ENCODE peak calls at places on chromosomes 13 and 19, in six cellular contexts. One of them, this sample, is unnamed.

GRCh38 chr19:11242864-11243797 is 3.7 kb downstream of the ANGPTL8 start:
- DNase-seq in M059J: peak
- DNase-seq in mammary epithelial cell: peak
- DNase-seq in mesendoderm: peak
- DNase-seq in astrocyte of the spinal cord: peak
- DNase-seq in memory B cell: peak
- DNase-seq in this sample: peak

GRCh38 chr19:40283414-40284250 is 1.5 kb downstream of the AKT2 start:
- DNase-seq in M059J: no peak
- DNase-seq in mammary epithelial cell: no peak
- DNase-seq in mesendoderm: no peak
- DNase-seq in astrocyte of the spinal cord: peak
- DNase-seq in memory B cell: no peak
- DNase-seq in this sample: no peak

GRCh38 chr19:46661020-46661731 is at the start of gene DACT3:
- DNase-seq in M059J: peak
- DNase-seq in mammary epithelial cell: peak
- DNase-seq in mesendoderm: peak
- DNase-seq in astrocyte of the spinal cord: peak
- DNase-seq in memory B cell: peak
- DNase-seq in this sample: peak

GRCh38 chr13:97445504-97446187 is 11.7 kb downstream of the RAP2A start:
- DNase-seq in M059J: no peak
- DNase-seq in mammary epithelial cell: no peak
- DNase-seq in mesendoderm: no peak
- DNase-seq in astrocyte of the spinal cord: no peak
- DNase-seq in memory B cell: no peak
- DNase-seq in this sample: no peak

GRCh38 chr13:39259371-39259770 is 221.1 kb downstream of the NHLRC3 start:
- DNase-seq in M059J: no peak
- DNase-seq in mammary epithelial cell: no peak
- DNase-seq in mesendoderm: no peak
- DNase-seq in astrocyte of the spinal cord: no peak
- DNase-seq in memory B cell: no peak
- DNase-seq in this sample: no peak

GRCh38 chr19:19404879-19405860 is at the start of gene GATAD2A:
- DNase-seq in M059J: peak
- DNase-seq in mammary epithelial cell: peak
- DNase-seq in mesendoderm: peak
- DNase-seq in astrocyte of the spinal cord: peak
- DNase-seq in memory B cell: peak
- DNase-seq in this sample: peak

GRCh38 chr19:5686647-5687359 is 3.3 kb upstream of the RPL36 start:
- DNase-seq in M059J: no peak
- DNase-seq in mammary epithelial cell: peak
- DNase-seq in mesendoderm: peak
- DNase-seq in astrocyte of the spinal cord: peak
- DNase-seq in memory B cell: peak
- DNase-seq in this sample: peak

GRCh38 chr13:77026783-77027621 is at the start of gene FBXL3:
- DNase-seq in M059J: peak
- DNase-seq in mammary epithelial cell: peak
- DNase-seq in mesendoderm: peak
- DNase-seq in astrocyte of the spinal cord: peak
- DNase-seq in memory B cell: peak
- DNase-seq in this sample: peak

GRCh38 chr19:917323-918151 is at the start of gene KISS1R:
- DNase-seq in M059J: no peak
- DNase-seq in mammary epithelial cell: no peak
- DNase-seq in mesendoderm: peak
- DNase-seq in astrocyte of the spinal cord: no peak
- DNase-seq in memory B cell: peak
- DNase-seq in this sample: no peak

GRCh38 chr13:35888327-35888940 is 242.7 kb downstream of the DCLK1 start:
- DNase-seq in M059J: peak
- DNase-seq in mammary epithelial cell: no peak
- DNase-seq in mesendoderm: peak
- DNase-seq in astrocyte of the spinal cord: no peak
- DNase-seq in memory B cell: no peak
- DNase-seq in this sample: no peak

GRCh38 chr13:26327905-26328304 is 74.0 kb downstream of the CDK8 start:
- DNase-seq in M059J: peak
- DNase-seq in mammary epithelial cell: no peak
- DNase-seq in mesendoderm: no peak
- DNase-seq in astrocyte of the spinal cord: peak
- DNase-seq in memory B cell: no peak
- DNase-seq in this sample: no peak

GRCh38 chr13:113207890-113208423 is 512 bp downstream of the PCID2 start:
- DNase-seq in M059J: peak
- DNase-seq in mammary epithelial cell: peak
- DNase-seq in mesendoderm: peak
- DNase-seq in astrocyte of the spinal cord: peak
- DNase-seq in memory B cell: no peak
- DNase-seq in this sample: peak

GRCh38 chr13:110470272-110471009 is 91.1 kb downstream of the RAB20 start:
- DNase-seq in M059J: no peak
- DNase-seq in mammary epithelial cell: no peak
- DNase-seq in mesendoderm: no peak
- DNase-seq in astrocyte of the spinal cord: no peak
- DNase-seq in memory B cell: no peak
- DNase-seq in this sample: peak

GRCh38 chr19:30160426-30160825 is 211.8 kb upstream of the ZNF536 start:
- DNase-seq in M059J: no peak
- DNase-seq in mammary epithelial cell: no peak
- DNase-seq in mesendoderm: no peak
- DNase-seq in astrocyte of the spinal cord: no peak
- DNase-seq in memory B cell: no peak
- DNase-seq in this sample: no peak

GRCh38 chr13:89401209-89401810 is 1730.1 kb downstream of the SLITRK5 start:
- DNase-seq in M059J: peak
- DNase-seq in mammary epithelial cell: peak
- DNase-seq in mesendoderm: peak
- DNase-seq in astrocyte of the spinal cord: peak
- DNase-seq in memory B cell: no peak
- DNase-seq in this sample: no peak

This sample was measured in Right ventricle myocardium superior.